ENCODE peak calls at places on chromosomes 12 and 14, in seven cellular contexts. N, X, W, L, T, C and B are unnamed samples.

GRCh38 chr12:64478661-64479060 is 26.7 kb downstream of the TBK1 start:
- DNase-seq in N (no peak), W (no peak), T (no peak), X (no peak), C (no peak), L (no peak), B (no peak)

GRCh38 chr12:126198966-126199692 is 1133.9 kb downstream of the AACS start:
- DNase-seq in W (no peak), L (no peak), N (no peak), C (no peak), X (no peak), T (no peak), B (peak)

GRCh38 chr14:21264025-21264801 is 5.0 kb downstream of the HNRNPC start:
- DNase-seq in X (peak), W (peak), C (no peak), N (no peak), T (no peak), L (no peak), B (peak)

GRCh38 chr12:10293151-10293550 is 14.5 kb upstream of the KLRD1 start:
- DNase-seq in T (no peak), W (no peak), L (no peak), N (no peak), C (no peak), X (no peak), B (no peak)

GRCh38 chr14:85538636-85539035 is 8.7 kb downstream of the FLRT2 start:
- DNase-seq in C (no peak), N (no peak), X (no peak), W (no peak), T (no peak), L (no peak), B (no peak)

GRCh38 chr14:30573203-30573814 is 14.4 kb downstream of the G2E3 start:
- DNase-seq in N (no peak), T (no peak), X (peak), L (no peak), C (no peak), W (peak), B (peak)

GRCh38 chr12:118575730-118576129 is 199.4 kb downstream of the SUDS3 start:
- DNase-seq in T (no peak), C (no peak), W (no peak), X (no peak), L (no peak), N (no peak), B (no peak)

GRCh38 chr12:98678946-98679610 is 34.0 kb downstream of the APAF1 start:
- DNase-seq in N (no peak), L (no peak), W (no peak), C (peak), X (no peak), T (no peak), B (no peak)

DNA sequence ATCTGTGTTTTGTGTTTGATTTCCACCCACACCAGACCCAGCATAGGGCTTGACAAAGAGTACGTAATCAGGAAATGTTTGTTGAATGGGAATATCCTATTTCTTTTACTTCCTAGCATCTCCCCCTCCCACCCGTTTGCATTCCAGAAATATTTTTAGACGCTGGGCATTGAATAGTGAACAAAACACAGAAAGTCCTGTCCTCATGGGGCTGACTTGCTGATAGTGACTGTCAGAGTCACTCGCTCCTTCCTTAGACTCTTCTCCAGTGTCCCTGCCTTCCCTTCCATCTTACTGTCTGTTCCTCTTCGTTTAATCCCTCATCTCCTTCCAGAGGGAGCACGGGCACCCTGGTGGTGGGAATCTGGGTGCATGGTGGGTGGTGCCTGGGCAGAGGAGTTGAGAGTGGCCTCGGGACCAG is 53.6 kb downstream of the SLC25A47 start:
- DNase-seq in T (no peak), N (no peak), L (no peak), W (peak), X (peak), C (no peak), B (peak)
- TF ChIP-seq CTCF in T (no peak), N (no peak), L (no peak), W (peak), X (peak), C (peak), B (peak)

DNA sequence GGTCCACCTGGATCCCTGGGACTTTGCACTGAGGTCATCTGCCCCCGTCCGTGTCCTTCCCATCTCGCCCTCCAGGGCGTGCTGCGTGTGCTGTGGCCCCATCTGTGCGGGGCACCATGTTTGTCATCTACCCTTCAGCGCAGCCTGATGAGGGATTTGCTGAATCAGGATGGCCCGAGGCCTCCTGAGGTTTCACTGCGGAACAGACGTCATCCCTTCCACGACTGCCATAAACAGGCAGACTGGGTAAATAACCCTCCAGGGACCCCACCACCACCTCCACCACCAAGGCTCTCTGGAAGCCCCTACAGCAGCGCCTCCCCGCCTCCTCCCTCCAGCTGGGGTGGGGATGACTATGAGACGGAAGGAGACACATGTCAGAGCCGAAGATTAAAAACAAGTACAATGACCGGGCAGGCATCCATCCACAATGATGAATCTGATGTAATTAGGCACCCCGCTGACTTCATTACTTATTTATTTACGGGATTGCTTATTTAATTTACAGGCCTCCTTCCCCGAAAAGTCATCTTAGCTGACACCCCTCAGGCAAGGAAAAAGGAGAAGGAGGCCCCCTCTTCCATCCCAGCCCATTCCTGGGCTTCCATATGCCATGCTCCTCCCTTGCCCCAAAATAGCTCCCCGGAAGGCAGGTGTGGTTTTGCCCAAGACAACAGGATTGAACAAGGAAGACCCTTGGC is 39.4 kb downstream of the NCOR2 start:
- DNase-seq in N (no peak), T (no peak), W (peak), X (no peak), L (no peak), C (no peak), B (no peak)
- TF ChIP-seq CTCF in N (no peak), T (no peak), W (no peak), X (no peak), L (no peak), C (peak), B (no peak)

GRCh38 chr14:47040490-47040889 is 388.9 kb upstream of the RPL10L start:
- DNase-seq in N (no peak), X (no peak), C (peak), T (no peak), W (peak), L (no peak), B (peak)
- TF ChIP-seq CTCF in N (no peak), X (no peak), C (peak), T (no peak), W (no peak), L (no peak), B (no peak)

GRCh38 chr14:43411841-43412240 is 1095.2 kb downstream of the FSCB start:
- DNase-seq in X (peak), N (no peak), L (no peak), T (no peak), C (no peak), W (no peak), B (peak)
- TF ChIP-seq CTCF in X (no peak), N (no peak), L (no peak), T (no peak), C (no peak), W (no peak), B (no peak)